ENCODE peak calls at places on chromosomes 12 and 14, in nine cellular contexts. S, G, M, J, W, U, C, F and K are unnamed samples.

GRCh38 chr12:55966408-55967281 is at the start of gene CDK2:
- DNase-seq in C (peak; percentile 78), U (peak; percentile 65), F (peak; percentile 78), S (no peak), J (peak; percentile 95), M (peak; percentile 93), G (peak; percentile 83), W (peak; percentile 98), K (peak; percentile 86)

GRCh38 chr14:29486132-29486531 is 441.5 kb downstream of the PRKD1 start:
- DNase-seq in S (no peak), C (no peak), F (no peak), M (no peak), J (no peak), G (no peak), W (no peak), U (peak; percentile 4), K (no peak)

GRCh38 chr12:95096852-95097251 is 23.4 kb upstream of the NR2C1 start:
- DNase-seq in U (peak; percentile 93), F (peak; percentile 69), G (no peak), W (no peak), J (no peak), M (no peak), S (no peak), C (no peak), K (no peak)

GRCh38 chr12:65163755-65164154 is 5.6 kb upstream of the LEMD3 start:
- DNase-seq in S (no peak), C (no peak), F (no peak), M (no peak), J (no peak), W (no peak), G (no peak), U (no peak), K (no peak)

GRCh38 chr12:52741378-52742195 is 35.6 kb downstream of the KRT76 start:
- DNase-seq in U (peak; percentile 61), C (peak; percentile 45), J (peak; percentile 91), F (peak; percentile 65), S (peak; percentile 7), G (no peak), M (peak; percentile 53), W (no peak), K (no peak)

GRCh38 chr12:70252832-70253231 is 9.6 kb downstream of the CNOT2 start:
- DNase-seq in U (no peak), M (no peak), J (no peak), S (no peak), G (no peak), C (no peak), W (no peak), F (no peak), K (no peak)

GRCh38 chr12:9798008-9798619 is 29.2 kb upstream of the KLRF1 start:
- DNase-seq in F (peak; percentile 65), S (peak; percentile 44), J (peak; percentile 82), U (peak; percentile 47), M (peak; percentile 90), G (no peak), W (no peak), C (peak; percentile 80), K (no peak)

GRCh38 chr12:24861751-24862575 is 86.9 kb downstream of the BCAT1 start:
- DNase-seq in M (no peak), S (peak; percentile 35), W (no peak), U (peak; percentile 65), F (peak; percentile 57), G (no peak), J (no peak), C (peak; percentile 47), K (no peak)

GRCh38 chr14:74048291-74048690 is 29.1 kb downstream of the BBOF1 start:
- DNase-seq in C (peak; percentile 38), S (peak; percentile 25), W (no peak), F (no peak), G (no peak), U (no peak), M (peak; percentile 21), J (peak; percentile 38), K (no peak)

GRCh38 chr12:70756118-70756517 is 118.9 kb upstream of the PTPRB start:
- DNase-seq in M (no peak), S (peak; percentile 68), U (peak; percentile 66), J (no peak), F (peak; percentile 29), C (peak; percentile 73), W (no peak), G (no peak), K (no peak)

GRCh38 chr14:53553221-53553620 is 400.1 kb upstream of the DDHD1 start:
- DNase-seq in F (no peak), S (no peak), G (no peak), W (no peak), J (no peak), U (no peak), M (no peak), C (no peak), K (no peak)

GRCh38 chr14:62185078-62185477 is 422.9 kb downstream of the SNAPC1 start:
- DNase-seq in W (no peak), G (no peak), C (no peak), S (no peak), J (no peak), F (peak; percentile 38), U (peak; percentile 13), M (no peak), K (no peak)

DNA sequence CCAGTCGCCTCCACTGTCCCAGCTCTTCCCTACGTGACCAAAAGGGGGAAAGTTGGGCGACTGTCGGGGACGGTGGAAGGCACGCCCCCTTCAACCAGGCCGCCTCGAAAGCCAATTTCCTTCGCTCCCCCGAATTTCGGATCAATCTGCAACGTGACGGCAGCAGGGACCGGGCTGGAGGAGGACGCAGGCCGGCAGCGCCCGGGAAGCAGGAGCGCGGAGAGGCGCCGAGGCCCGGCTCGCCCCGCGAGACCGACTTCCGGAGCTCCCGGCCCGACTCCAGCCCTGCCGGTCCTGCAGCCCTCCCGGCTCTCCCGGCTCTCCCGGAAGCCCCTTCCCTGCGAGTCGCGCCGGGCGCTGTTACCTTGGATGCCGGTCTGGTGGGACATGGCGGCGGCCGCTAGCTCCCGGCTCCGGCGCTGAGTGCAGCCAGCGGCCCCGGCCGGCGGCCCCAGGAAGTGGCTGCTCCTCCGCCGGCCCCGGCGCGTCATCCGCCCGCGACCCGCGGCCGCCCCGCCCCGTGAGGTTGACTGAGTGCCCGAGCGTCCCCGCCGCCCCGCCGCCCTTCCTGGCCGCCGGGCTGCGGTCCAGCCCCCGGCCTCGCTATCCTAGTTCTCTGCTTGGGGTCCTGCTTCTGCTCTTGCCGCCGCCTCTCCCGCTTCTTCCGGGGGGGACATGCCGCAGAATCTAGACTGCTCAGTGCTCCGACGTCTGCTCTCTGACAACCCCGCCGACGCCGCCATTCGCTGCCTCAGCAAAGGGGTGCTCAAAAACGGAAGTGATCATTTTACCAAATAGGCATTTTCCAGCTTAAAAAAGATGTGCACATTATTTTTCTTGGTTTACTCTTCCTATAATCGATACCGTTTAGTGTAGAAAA is at the start of gene TWF1:
- DNase-seq in C (peak; percentile 84), S (no peak), J (peak; percentile 93), G (peak; percentile 94), F (peak; percentile 85), W (peak; percentile 91), U (peak; percentile 57), M (peak; percentile 81), K (peak; percentile 23)
- TF ChIP-seq CTCF in C (peak; percentile 4), S (peak; percentile 38), J (peak; percentile 37), G (no peak), F (peak; percentile 42), W (peak; percentile 34), U (peak; percentile 51), M (no peak), K (no peak)

GRCh38 chr14:67529947-67530935 is 2.8 kb upstream of the PLEKHH1 start:
- DNase-seq in M (no peak), U (no peak), S (no peak), C (no peak), J (no peak), F (no peak), G (no peak), W (no peak), K (no peak)

GRCh38 chr14:67533754-67534085 is 630 bp downstream of the PLEKHH1 start:
- DNase-seq in M (no peak), W (peak; percentile 50), U (no peak), S (no peak), G (no peak), J (peak; percentile 57), C (no peak), F (no peak), K (no peak)

GRCh38 chr14:67536087-67536486 is 3.0 kb downstream of the PLEKHH1 start:
- DNase-seq in S (no peak), M (no peak), G (no peak), U (no peak), W (peak; percentile 8), F (no peak), J (no peak), C (no peak), K (no peak)

GRCh38 chr14:67532998-67533753 is at the start of gene PLEKHH1:
- DNase-seq in M (no peak), F (peak; percentile 64), J (peak; percentile 88), C (peak; percentile 72), S (no peak), G (peak; percentile 30), W (peak; percentile 89), U (peak; percentile 48), K (peak; percentile 77)

DNA sequence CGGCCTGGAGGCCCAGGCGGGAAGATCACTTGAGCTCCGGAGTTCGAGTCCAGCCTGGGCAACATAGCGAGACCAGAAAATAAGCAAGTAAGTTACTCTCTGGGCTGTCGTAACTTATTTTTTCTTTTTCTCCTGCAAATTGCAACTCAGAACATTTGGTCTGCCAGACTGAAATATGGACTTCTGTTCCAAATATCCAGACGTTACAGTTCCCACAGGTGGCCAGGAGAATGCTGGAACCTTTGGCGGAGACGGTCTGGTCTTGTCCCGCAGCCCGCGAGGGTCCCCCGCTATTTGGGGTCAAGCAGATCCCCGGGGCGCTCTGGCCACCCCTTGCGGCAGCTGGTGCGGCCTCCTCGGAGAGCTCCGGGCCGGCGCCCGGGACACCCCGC is 488 bp upstream of the PLEKHH1 start:
- DNase-seq in U (no peak), J (no peak), G (no peak), C (no peak), M (no peak), F (no peak), S (no peak), W (no peak), K (no peak)
- TF ChIP-seq CTCF in U (no peak), J (no peak), G (no peak), C (no peak), M (no peak), F (no peak), S (peak; percentile 9), W (no peak), K (no peak)

GRCh38 chr12:77724367-77724957 is 106.2 kb upstream of the NAV3 start:
- DNase-seq in M (peak; percentile 72), S (no peak), G (no peak), C (peak; percentile 25), U (peak; percentile 75), J (peak; percentile 43), W (no peak), F (peak; percentile 73), K (no peak)
- TF ChIP-seq CTCF in M (peak; percentile 97), S (peak; percentile 64), G (no peak), C (peak; percentile 71), U (peak; percentile 76), J (peak; percentile 81), W (peak; percentile 21), F (peak; percentile 68), K (peak; percentile 95)

DNA sequence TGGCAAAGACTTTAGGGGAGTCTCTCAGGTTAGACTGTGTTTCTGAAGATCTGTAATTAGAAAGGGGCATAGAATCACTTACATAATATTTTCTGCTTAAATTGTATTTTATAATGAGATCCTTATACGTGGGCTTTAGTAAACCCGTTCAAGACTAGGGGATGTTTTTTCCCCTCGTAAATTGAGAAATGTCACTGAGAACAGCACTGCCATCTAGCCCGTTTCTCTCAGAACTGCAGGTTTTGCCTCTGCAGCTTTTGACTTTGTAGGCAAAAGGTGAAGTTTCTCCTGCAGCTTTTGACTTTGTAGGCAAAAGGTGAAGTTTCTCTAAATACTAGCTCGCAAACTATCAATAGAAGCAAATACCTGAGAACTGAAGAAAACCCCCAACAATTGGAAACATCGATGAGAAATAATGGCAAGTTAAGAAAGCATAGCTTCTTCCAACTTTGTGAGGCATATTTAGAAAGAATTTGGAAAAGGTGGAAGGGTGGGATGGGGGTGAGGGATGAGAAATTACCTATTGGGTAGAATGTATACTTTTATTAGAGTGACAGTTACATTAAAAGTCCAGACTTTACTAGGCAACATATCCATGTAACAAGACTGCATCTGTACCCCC is 9.9 kb upstream of the ASPG start:
- DNase-seq in M (peak; percentile 31), G (no peak), J (no peak), C (no peak), S (no peak), U (no peak), F (no peak), W (no peak), K (no peak)
- TF ChIP-seq CTCF in M (peak; percentile 77), G (no peak), J (peak; percentile 62), C (no peak), S (peak; percentile 54), U (peak; percentile 27), F (peak; percentile 28), W (no peak), K (peak; percentile 72)